ENCODE peak calls at places on chromosomes 11 and 22, in eight cellular contexts. One of them, this sample, is unnamed.

GRCh38 chr11:67699521-67699920 is 25.1 kb upstream of the ALDH3B2 start:
- DNase-seq in heart left ventricle: no peak
- DNase-seq in tibial artery: no peak
- DNase-seq in fibroblast of pulmonary artery: peak
- DNase-seq in astrocyte of the spinal cord: no peak
- DNase-seq in heart right ventricle: no peak
- DNase-seq in NB4: no peak
- DNase-seq in ovary: no peak
- DNase-seq in this sample: peak

GRCh38 chr11:65429069-65429681 is 6.6 kb downstream of the NEAT1 start:
- DNase-seq in heart left ventricle: no peak
- DNase-seq in tibial artery: peak
- DNase-seq in fibroblast of pulmonary artery: peak
- DNase-seq in astrocyte of the spinal cord: peak
- DNase-seq in heart right ventricle: no peak
- DNase-seq in NB4: peak
- DNase-seq in ovary: peak
- DNase-seq in this sample: peak

GRCh38 chr11:112377946-112378345 is 117.3 kb upstream of the PLET1 start:
- DNase-seq in heart left ventricle: no peak
- DNase-seq in tibial artery: no peak
- DNase-seq in fibroblast of pulmonary artery: no peak
- DNase-seq in astrocyte of the spinal cord: no peak
- DNase-seq in heart right ventricle: no peak
- DNase-seq in NB4: no peak
- DNase-seq in ovary: no peak
- DNase-seq in this sample: no peak

GRCh38 chr11:134670961-134671370 is 258.9 kb upstream of the B3GAT1 start:
- DNase-seq in heart left ventricle: no peak
- DNase-seq in tibial artery: no peak
- DNase-seq in fibroblast of pulmonary artery: no peak
- DNase-seq in astrocyte of the spinal cord: no peak
- DNase-seq in heart right ventricle: no peak
- DNase-seq in NB4: no peak
- DNase-seq in ovary: no peak
- DNase-seq in this sample: no peak

GRCh38 chr11:76721755-76722677 is 51.5 kb upstream of the LRRC32 start:
- DNase-seq in heart left ventricle: peak
- DNase-seq in tibial artery: peak
- DNase-seq in fibroblast of pulmonary artery: peak
- DNase-seq in astrocyte of the spinal cord: peak
- DNase-seq in heart right ventricle: peak
- DNase-seq in NB4: peak
- DNase-seq in ovary: peak
- DNase-seq in this sample: peak

GRCh38 chr22:35034963-35035362 is 31.0 kb upstream of the ISX start:
- DNase-seq in heart left ventricle: no peak
- DNase-seq in tibial artery: no peak
- DNase-seq in fibroblast of pulmonary artery: no peak
- DNase-seq in astrocyte of the spinal cord: no peak
- DNase-seq in heart right ventricle: no peak
- DNase-seq in NB4: no peak
- DNase-seq in ovary: no peak
- DNase-seq in this sample: no peak

GRCh38 chr11:72829178-72829577 is 15.0 kb downstream of the ATG16L2 start:
- DNase-seq in heart left ventricle: no peak
- DNase-seq in tibial artery: no peak
- DNase-seq in fibroblast of pulmonary artery: no peak
- DNase-seq in astrocyte of the spinal cord: no peak
- DNase-seq in heart right ventricle: no peak
- DNase-seq in NB4: no peak
- DNase-seq in ovary: no peak
- DNase-seq in this sample: no peak

GRCh38 chr22:35582861-35583670 is 34.1 kb downstream of the MB start:
- DNase-seq in heart left ventricle: peak
- DNase-seq in tibial artery: peak
- DNase-seq in fibroblast of pulmonary artery: peak
- DNase-seq in astrocyte of the spinal cord: peak
- DNase-seq in heart right ventricle: peak
- DNase-seq in NB4: peak
- DNase-seq in ovary: peak
- DNase-seq in this sample: peak

GRCh38 chr11:64415286-64415685 is 56.3 kb downstream of the RPS6KA4 start:
- DNase-seq in heart left ventricle: no peak
- DNase-seq in tibial artery: no peak
- DNase-seq in fibroblast of pulmonary artery: no peak
- DNase-seq in astrocyte of the spinal cord: no peak
- DNase-seq in heart right ventricle: no peak
- DNase-seq in NB4: no peak
- DNase-seq in ovary: no peak
- DNase-seq in this sample: no peak

GRCh38 chr11:62865641-62866040 is 15.1 kb upstream of the SLC3A2 start:
- DNase-seq in heart left ventricle: no peak
- DNase-seq in tibial artery: no peak
- DNase-seq in fibroblast of pulmonary artery: no peak
- DNase-seq in astrocyte of the spinal cord: no peak
- DNase-seq in heart right ventricle: no peak
- DNase-seq in NB4: no peak
- DNase-seq in ovary: no peak
- DNase-seq in this sample: no peak

GRCh38 chr22:20239063-20239950 is 28.8 kb downstream of the RTN4R start:
- DNase-seq in heart left ventricle: no peak
- DNase-seq in tibial artery: no peak
- DNase-seq in fibroblast of pulmonary artery: peak
- DNase-seq in astrocyte of the spinal cord: no peak
- DNase-seq in heart right ventricle: peak
- DNase-seq in NB4: peak
- DNase-seq in ovary: peak
- DNase-seq in this sample: peak

GRCh38 chr11:59426361-59427067 is at the start of gene OR5A2:
- DNase-seq in heart left ventricle: no peak
- DNase-seq in tibial artery: no peak
- DNase-seq in fibroblast of pulmonary artery: no peak
- DNase-seq in astrocyte of the spinal cord: peak
- DNase-seq in heart right ventricle: no peak
- DNase-seq in NB4: no peak
- DNase-seq in ovary: no peak
- DNase-seq in this sample: no peak

GRCh38 chr11:4076774-4077173 is 17.8 kb upstream of the RRM1 start:
- DNase-seq in heart left ventricle: no peak
- DNase-seq in tibial artery: no peak
- DNase-seq in fibroblast of pulmonary artery: no peak
- DNase-seq in astrocyte of the spinal cord: no peak
- DNase-seq in heart right ventricle: no peak
- DNase-seq in NB4: no peak
- DNase-seq in ovary: no peak
- DNase-seq in this sample: no peak

GRCh38 chr22:30221121-30221992 is 25.2 kb downstream of the LIF start:
- DNase-seq in heart left ventricle: peak
- DNase-seq in tibial artery: no peak
- DNase-seq in fibroblast of pulmonary artery: no peak
- DNase-seq in astrocyte of the spinal cord: no peak
- DNase-seq in heart right ventricle: no peak
- DNase-seq in NB4: no peak
- DNase-seq in ovary: no peak
- DNase-seq in this sample: no peak

GRCh38 chr11:66789097-66789890 is 53.9 kb upstream of the RCE1 start:
- DNase-seq in heart left ventricle: no peak
- DNase-seq in tibial artery: no peak
- DNase-seq in fibroblast of pulmonary artery: no peak
- DNase-seq in astrocyte of the spinal cord: no peak
- DNase-seq in heart right ventricle: no peak
- DNase-seq in NB4: no peak
- DNase-seq in ovary: no peak
- DNase-seq in this sample: peak

GRCh38 chr22:44603774-44604173 is 98.2 kb upstream of the PRR5 start:
- DNase-seq in heart left ventricle: no peak
- DNase-seq in tibial artery: no peak
- DNase-seq in fibroblast of pulmonary artery: no peak
- DNase-seq in astrocyte of the spinal cord: no peak
- DNase-seq in heart right ventricle: no peak
- DNase-seq in NB4: peak
- DNase-seq in ovary: no peak
- DNase-seq in this sample: peak

GRCh38 chr11:69010361-69010891 is 2.6 kb downstream of the MRGPRF start:
- DNase-seq in heart left ventricle: no peak
- DNase-seq in tibial artery: no peak
- DNase-seq in fibroblast of pulmonary artery: no peak
- DNase-seq in astrocyte of the spinal cord: no peak
- DNase-seq in heart right ventricle: no peak
- DNase-seq in NB4: no peak
- DNase-seq in ovary: no peak
- DNase-seq in this sample: no peak
- H3K4me3 ChIP-seq in heart left ventricle: peak
- H3K4me3 ChIP-seq in tibial artery: peak
- H3K4me3 ChIP-seq in fibroblast of pulmonary artery: peak
- H3K4me3 ChIP-seq in astrocyte of the spinal cord: peak
- H3K4me3 ChIP-seq in heart right ventricle: peak
- H3K4me3 ChIP-seq in NB4: no peak
- H3K4me3 ChIP-seq in ovary: peak
- H3K4me3 ChIP-seq in this sample: peak

GRCh38 chr11:6898911-6899310 is 6.6 kb upstream of the OR2D2 start:
- DNase-seq in heart left ventricle: no peak
- DNase-seq in tibial artery: no peak
- DNase-seq in fibroblast of pulmonary artery: no peak
- DNase-seq in astrocyte of the spinal cord: no peak
- DNase-seq in heart right ventricle: no peak
- DNase-seq in NB4: no peak
- DNase-seq in ovary: no peak
- DNase-seq in this sample: no peak

GRCh38 chr11:6895010-6895409 is 2.7 kb upstream of the OR2D2 start:
- DNase-seq in heart left ventricle: no peak
- DNase-seq in tibial artery: no peak
- DNase-seq in fibroblast of pulmonary artery: no peak
- DNase-seq in astrocyte of the spinal cord: no peak
- DNase-seq in heart right ventricle: no peak
- DNase-seq in NB4: no peak
- DNase-seq in ovary: no peak
- DNase-seq in this sample: no peak

GRCh38 chr11:6900327-6900999 is 8.2 kb upstream of the OR2D2 start:
- DNase-seq in heart left ventricle: no peak
- DNase-seq in tibial artery: no peak
- DNase-seq in fibroblast of pulmonary artery: peak
- DNase-seq in astrocyte of the spinal cord: no peak
- DNase-seq in heart right ventricle: no peak
- DNase-seq in NB4: no peak
- DNase-seq in ovary: no peak
- DNase-seq in this sample: peak
- TF ChIP-seq CTCF in heart left ventricle: no peak
- TF ChIP-seq CTCF in tibial artery: peak
- TF ChIP-seq CTCF in fibroblast of pulmonary artery: peak
- TF ChIP-seq CTCF in astrocyte of the spinal cord: no peak
- TF ChIP-seq CTCF in heart right ventricle: no peak
- TF ChIP-seq CTCF in NB4: no peak
- TF ChIP-seq CTCF in ovary: no peak
- TF ChIP-seq CTCF in this sample: no peak

DNA sequence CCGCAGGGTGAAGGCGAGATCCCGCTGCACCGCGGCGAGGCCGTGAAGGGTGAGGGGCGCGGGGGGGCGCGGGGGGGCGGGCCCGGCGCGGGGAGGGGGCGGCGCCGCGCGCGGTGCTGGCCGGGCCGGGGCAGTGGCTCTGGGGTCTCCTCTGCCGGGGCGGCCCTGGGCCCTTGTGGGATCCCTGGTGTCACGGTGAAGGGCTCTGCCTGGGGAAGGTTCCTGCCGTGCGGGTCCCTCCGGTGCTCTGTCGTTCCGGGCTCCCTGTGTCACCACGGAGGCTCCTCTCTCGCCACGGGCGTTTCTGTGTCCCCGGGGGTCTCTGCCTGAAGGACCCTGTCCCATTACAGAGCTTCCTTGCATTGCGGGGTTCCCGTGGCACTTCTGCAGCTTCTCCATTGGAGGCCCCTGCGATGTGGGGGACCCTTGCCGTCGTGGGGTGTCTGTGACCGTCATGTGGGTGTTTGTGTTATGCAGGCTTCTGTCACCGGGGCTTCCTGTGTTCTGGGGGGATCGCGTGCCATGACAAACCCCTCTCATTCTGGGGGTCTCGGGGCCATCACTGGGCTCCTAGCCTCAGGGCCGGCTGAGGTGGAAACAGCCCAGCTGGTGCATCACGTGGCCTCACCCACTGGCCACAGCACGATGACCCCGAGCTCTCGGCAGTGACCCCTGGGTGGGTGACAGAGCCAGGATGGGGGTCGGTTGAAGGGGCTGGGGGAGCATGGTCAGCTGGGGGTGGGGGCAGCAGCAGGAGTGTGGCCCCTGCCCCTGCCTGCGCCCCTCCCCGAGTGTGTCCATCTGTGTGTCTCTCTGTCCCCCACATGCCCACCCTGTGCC is 25.3 kb downstream of the SHANK3 start:
- DNase-seq in heart left ventricle: peak
- DNase-seq in tibial artery: no peak
- DNase-seq in fibroblast of pulmonary artery: no peak
- DNase-seq in astrocyte of the spinal cord: no peak
- DNase-seq in heart right ventricle: peak
- DNase-seq in NB4: no peak
- DNase-seq in ovary: peak
- DNase-seq in this sample: no peak
- H3K4me3 ChIP-seq in heart left ventricle: peak
- H3K4me3 ChIP-seq in tibial artery: peak
- H3K4me3 ChIP-seq in fibroblast of pulmonary artery: peak
- H3K4me3 ChIP-seq in astrocyte of the spinal cord: peak
- H3K4me3 ChIP-seq in heart right ventricle: peak
- H3K4me3 ChIP-seq in NB4: no peak
- H3K4me3 ChIP-seq in ovary: peak
- H3K4me3 ChIP-seq in this sample: peak

DNA sequence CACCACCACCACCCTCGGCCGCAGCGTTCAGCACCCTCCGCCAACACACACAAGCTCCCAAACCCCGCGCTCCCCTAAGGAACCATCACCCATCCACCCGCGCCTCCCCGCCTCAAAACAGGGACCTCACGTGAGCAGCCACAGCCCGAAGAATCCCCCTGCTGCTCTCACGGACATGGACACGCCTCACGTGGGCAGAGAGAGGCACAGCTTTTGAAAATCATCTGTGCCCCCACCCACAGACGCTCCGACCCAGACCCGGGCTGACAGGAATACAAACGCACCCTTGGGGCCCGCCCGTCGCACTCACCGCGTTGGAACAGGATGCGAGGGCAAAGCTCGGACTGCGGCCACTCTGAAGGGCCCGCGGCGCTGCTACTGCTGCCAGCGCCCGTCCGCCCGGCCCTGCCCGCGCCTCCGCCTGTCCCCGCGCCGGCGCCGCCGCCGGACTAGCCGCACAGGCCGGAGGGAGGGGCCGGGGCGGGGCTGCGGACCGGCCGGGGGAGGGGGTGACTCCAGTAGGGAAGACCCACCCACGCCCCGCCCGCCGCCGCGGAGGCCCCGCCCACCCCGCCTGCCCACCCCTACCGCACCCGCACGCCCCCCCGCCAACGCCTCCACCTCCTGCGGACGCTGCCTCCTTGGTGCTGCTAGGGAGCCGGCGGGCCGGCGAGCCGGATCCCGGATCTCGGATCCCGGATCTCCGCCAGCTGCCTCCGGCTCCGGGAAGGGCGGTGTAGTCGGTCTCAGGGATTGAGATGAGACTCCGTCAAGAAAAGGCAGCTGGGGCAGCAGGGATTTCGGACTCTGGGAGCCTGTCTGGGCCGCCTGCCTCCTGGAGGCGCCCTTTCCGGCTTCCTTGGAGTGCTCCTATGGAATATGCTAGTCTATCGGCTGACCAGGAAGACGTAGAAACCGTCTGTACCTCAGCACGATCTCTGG is at the start of gene TRIM3:
- DNase-seq in heart left ventricle: peak
- DNase-seq in tibial artery: peak
- DNase-seq in fibroblast of pulmonary artery: peak
- DNase-seq in astrocyte of the spinal cord: peak
- DNase-seq in heart right ventricle: peak
- DNase-seq in NB4: peak
- DNase-seq in ovary: peak
- DNase-seq in this sample: peak
- TF ChIP-seq CTCF in heart left ventricle: no peak
- TF ChIP-seq CTCF in tibial artery: no peak
- TF ChIP-seq CTCF in fibroblast of pulmonary artery: peak
- TF ChIP-seq CTCF in astrocyte of the spinal cord: peak
- TF ChIP-seq CTCF in heart right ventricle: peak
- TF ChIP-seq CTCF in NB4: no peak
- TF ChIP-seq CTCF in ovary: peak
- TF ChIP-seq CTCF in this sample: peak

This sample was measured in cardiac fibroblast.